ENCODE peak calls at places on chromosomes 5 and 9, in seven cellular contexts. X, S, J, W, G, H and R are unnamed samples.

GRCh38 chr9:88706193-88707112 is 171.5 kb downstream of the NXNL2 start:
- DNase-seq in X (no peak), S (no peak), J (no peak), W (no peak), G (peak; percentile 74), H (no peak), R (no peak)

GRCh38 chr9:113505963-113506624 is 42.6 kb downstream of the RGS3 start:
- DNase-seq in X (no peak), S (no peak), J (no peak), W (no peak), G (peak; percentile 68), H (no peak), R (no peak)

GRCh38 chr9:137077010-137077747 is at the start of gene UAP1L1:
- DNase-seq in X (peak; percentile 42), S (peak; percentile 83), J (peak; percentile 80), W (peak; percentile 80), G (peak; percentile 94), H (no peak), R (no peak)

GRCh38 chr9:86485359-86485758 is 131.1 kb upstream of the TUT7 start:
- DNase-seq in X (no peak), S (no peak), J (no peak), W (no peak), G (no peak), H (no peak), R (no peak)

GRCh38 chr5:136769900-136770684 is 404.7 kb upstream of the TRPC7 start:
- DNase-seq in X (peak; percentile 50), S (peak; percentile 67), J (peak; percentile 40), W (peak; percentile 83), G (no peak), H (peak; percentile 22), R (no peak)

GRCh38 chr5:143405063-143405746 is 1.7 kb upstream of the NR3C1 start:
- DNase-seq in X (peak; percentile 72), S (peak; percentile 95), J (peak; percentile 91), W (peak; percentile 90), G (peak; percentile 96), H (peak; percentile 60), R (peak; percentile 62)

GRCh38 chr9:127776919-127777280 is 1.6 kb downstream of the SH2D3C start:
- DNase-seq in X (no peak), S (no peak), J (no peak), W (no peak), G (no peak), H (no peak), R (no peak)

GRCh38 chr5:172187118-172188032 is 649 bp downstream of the STK10 start:
- DNase-seq in X (peak; percentile 80), S (peak; percentile 79), J (peak; percentile 70), W (peak; percentile 68), G (peak; percentile 92), H (peak; percentile 90), R (no peak)

GRCh38 chr5:169590602-169591001 is 7.0 kb downstream of the SPDL1 start:
- DNase-seq in X (no peak), S (no peak), J (no peak), W (no peak), G (no peak), H (peak; percentile 65), R (no peak)

GRCh38 chr5:72441861-72442540 is 65.2 kb downstream of the ZNF366 start:
- DNase-seq in X (peak; percentile 97), S (no peak), J (no peak), W (no peak), G (no peak), H (peak; percentile 96), R (no peak)

GRCh38 chr5:179729727-179730126 is 2.9 kb upstream of the MAML1 start:
- DNase-seq in X (no peak), S (no peak), J (no peak), W (no peak), G (no peak), H (no peak), R (no peak)

GRCh38 chr5:146291421-146292074 is 47.1 kb upstream of the POU4F3 start:
- DNase-seq in X (peak; percentile 33), S (no peak), J (peak; percentile 16), W (no peak), G (no peak), H (peak; percentile 45), R (no peak)

GRCh38 chr9:87167161-87167560 is 219.9 kb upstream of the GAS1 start:
- DNase-seq in X (no peak), S (no peak), J (no peak), W (no peak), G (no peak), H (no peak), R (no peak)

GRCh38 chr9:8856686-8857329 is 1057.2 kb upstream of the DMAC1 start:
- DNase-seq in X (no peak), S (no peak), J (no peak), W (no peak), G (no peak), H (no peak), R (no peak)

GRCh38 chr9:76379494-76379893 is 14.7 kb downstream of the RFK start:
- DNase-seq in X (no peak), S (no peak), J (no peak), W (no peak), G (no peak), H (peak; percentile 98), R (no peak)

GRCh38 chr9:76373777-76374474 is 20.3 kb downstream of the RFK start:
- DNase-seq in X (no peak), S (no peak), J (no peak), W (no peak), G (no peak), H (no peak), R (no peak)

GRCh38 chr9:76378367-76379073 is 15.7 kb downstream of the RFK start:
- DNase-seq in X (no peak), S (no peak), J (no peak), W (peak; percentile 37), G (no peak), H (peak; percentile 32), R (no peak)

GRCh38 chr9:76374702-76375543 is 19.3 kb downstream of the RFK start:
- DNase-seq in X (peak; percentile 96), S (peak; percentile 80), J (peak; percentile 78), W (peak; percentile 92), G (no peak), H (peak; percentile 57), R (no peak)

DNA sequence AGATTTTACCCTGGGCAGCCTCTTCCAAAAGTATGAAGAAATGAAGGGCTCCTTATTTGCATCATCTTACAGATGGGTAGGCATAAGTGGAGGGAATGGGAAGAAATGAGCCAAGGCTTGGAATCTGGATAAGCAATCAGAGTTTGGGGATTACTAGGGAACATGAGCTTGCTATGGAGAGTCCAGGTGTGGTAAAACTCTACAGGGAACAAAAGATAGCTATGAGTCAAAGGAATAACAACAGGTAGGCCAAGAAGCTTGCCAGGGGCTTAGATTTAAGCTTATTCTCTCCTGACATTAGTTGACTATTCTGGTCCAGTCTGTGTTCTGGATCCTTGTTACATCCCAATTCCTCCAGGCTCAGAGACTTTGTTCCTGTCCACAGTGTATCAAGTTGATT is 16.4 kb downstream of the RFK start:
- DNase-seq in X (no peak), S (no peak), J (no peak), W (no peak), G (no peak), H (peak; percentile 64), R (no peak)
- H3K4me1 ChIP-seq in X (peaks cover 12% of the 10 kb centered on the region), S (no peaks in the 10 kb centered on the region), J (peaks cover 25% of the 10 kb centered on the region), W (peaks cover 40% of the 10 kb centered on the region), G (peaks cover 19% of the 10 kb centered on the region), H (peaks cover 13% of the 10 kb centered on the region), R (peaks cover 5% of the 10 kb centered on the region)

DNA sequence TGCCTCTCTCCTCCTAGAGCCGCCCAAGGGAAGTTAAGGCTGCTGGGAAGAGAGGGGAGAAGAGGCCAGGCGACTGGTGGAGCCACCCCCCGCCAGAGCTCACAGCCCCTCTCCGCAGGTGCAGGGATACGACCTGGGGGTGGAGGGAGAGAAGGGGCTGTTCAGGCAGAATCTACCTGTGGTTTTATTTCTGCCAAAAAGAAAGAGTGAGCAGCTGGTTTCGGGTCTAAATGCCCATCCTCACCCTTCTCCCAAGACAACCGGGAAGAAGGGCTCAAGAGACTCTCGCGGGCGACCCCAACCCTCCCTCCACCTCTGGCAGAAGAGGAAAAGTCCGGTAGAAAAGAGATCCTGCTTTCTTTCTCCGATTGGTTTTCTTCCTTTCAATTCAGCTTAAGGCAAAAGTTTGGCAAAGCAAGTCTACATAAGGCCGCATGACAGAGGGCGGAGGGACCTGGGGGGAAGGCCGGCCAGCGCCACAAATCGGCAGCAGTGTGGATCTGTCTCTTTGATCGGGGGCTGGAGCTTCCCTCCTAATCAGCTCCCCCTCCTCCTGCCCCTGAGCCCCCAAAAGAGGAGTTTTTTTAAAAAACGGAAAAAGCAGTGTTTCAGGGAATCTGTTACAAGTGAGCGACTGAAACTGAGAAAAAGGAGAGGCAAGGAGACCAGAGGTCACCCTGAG is 16.3 kb downstream of the FAM78A start:
- DNase-seq in X (no peak), S (no peak), J (no peak), W (no peak), G (no peak), H (no peak), R (no peak)
- H3K27ac ChIP-seq in X (no peak overlapping the region), S (no peak overlapping the region), J (peak overlapping the region; percentile 23), W (no peak overlapping the region), G (no peak overlapping the region), H (no peak overlapping the region), R (no peak overlapping the region)

GRCh38 chr9:125953314-125954019 is 206.3 kb downstream of the PBX3 start:
- DNase-seq in X (no peak), S (no peak), J (no peak), W (no peak), G (no peak), H (no peak), R (no peak)

GRCh38 chr9:125949721-125950465 is 202.7 kb downstream of the PBX3 start:
- DNase-seq in X (no peak), S (no peak), J (no peak), W (no peak), G (no peak), H (no peak), R (no peak)

GRCh38 chr9:125946397-125946796 is 199.2 kb downstream of the PBX3 start:
- DNase-seq in X (no peak), S (no peak), J (no peak), W (no peak), G (no peak), H (no peak), R (no peak)

GRCh38 chr9:125949247-125949646 is 202.1 kb downstream of the PBX3 start:
- DNase-seq in X (no peak), S (no peak), J (no peak), W (no peak), G (no peak), H (peak; percentile 49), R (no peak)

DNA sequence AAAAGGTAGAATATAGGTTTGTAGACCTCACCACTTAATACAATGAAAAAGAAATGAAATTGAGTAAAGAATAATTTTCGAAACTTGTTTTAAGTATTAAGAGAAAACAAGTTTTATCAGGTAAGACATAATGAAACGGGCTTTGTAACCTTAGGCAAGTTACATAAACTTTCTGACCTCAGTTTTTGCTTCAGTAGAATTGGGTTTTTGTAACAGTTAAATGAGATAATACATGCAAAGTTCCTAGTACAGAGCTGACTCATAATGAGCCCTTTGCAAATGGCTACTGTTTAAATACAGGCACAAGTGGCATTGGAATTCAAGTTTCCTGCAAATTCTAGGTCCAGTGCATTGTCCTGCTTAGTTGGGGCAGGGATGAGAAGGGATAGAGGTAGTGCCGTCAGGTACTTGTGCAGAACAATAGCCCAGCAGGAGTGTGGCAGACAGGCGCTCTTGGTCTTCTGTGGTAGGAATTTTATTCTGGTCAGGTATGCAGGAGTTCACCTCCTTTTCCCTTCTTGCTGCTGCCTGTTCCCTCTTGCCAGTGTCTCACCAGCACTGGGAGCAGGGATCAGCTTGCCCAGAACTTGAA is 203.8 kb downstream of the PBX3 start:
- DNase-seq in X (no peak), S (no peak), J (no peak), W (no peak), G (no peak), H (no peak), R (no peak)
- TF ChIP-seq CTCF in X (no peak), S (no peak), J (no peak), W (no peak), G (no peak), H (no peak), R (no peak)

GRCh38 chr9:20442461-20443319 is 179.6 kb downstream of the MLLT3 start:
- DNase-seq in X (no peak), S (no peak), J (no peak), W (no peak), G (no peak), H (no peak), R (no peak)
- H3K4me1 ChIP-seq in X (peaks cover 3% of the 10 kb centered on the region), S (peaks cover 23% of the 10 kb centered on the region), J (peaks cover 3% of the 10 kb centered on the region), W (no peaks in the 10 kb centered on the region), G (no peaks in the 10 kb centered on the region), H (no peaks in the 10 kb centered on the region), R (no peaks in the 10 kb centered on the region)